ENCODE peak calls at places on chromosomes 7 and 10, in five cellular contexts. One of them, this sample, is unnamed.

GRCh38 chr10:86402283-86402931 is 35.8 kb upstream of the GRID1 start:
- DNase-seq in activated CD4-positive, CD25-positive, alpha-beta regulatory T cell: no peak
- DNase-seq in left colon: no peak
- DNase-seq in ascending aorta: peak; percentile 69
- DNase-seq in epithelial cell of esophagus: no peak
- DNase-seq in this sample: no peak

GRCh38 chr7:102415685-102416225 is 17.6 kb upstream of the ORAI2 start:
- DNase-seq in ascending aorta: no peak
- DNase-seq in left colon: peak; percentile 38
- DNase-seq in epithelial cell of esophagus: no peak
- DNase-seq in activated CD4-positive, CD25-positive, alpha-beta regulatory T cell: peak; percentile 48
- DNase-seq in this sample: no peak

GRCh38 chr7:129493555-129493954 is 8.8 kb upstream of the SMKR1 start:
- DNase-seq in left colon: no peak
- DNase-seq in activated CD4-positive, CD25-positive, alpha-beta regulatory T cell: no peak
- DNase-seq in ascending aorta: no peak
- DNase-seq in epithelial cell of esophagus: peak; percentile 17
- DNase-seq in this sample: no peak

GRCh38 chr7:64890761-64891666 is 12.1 kb upstream of the ZNF273 start:
- DNase-seq in activated CD4-positive, CD25-positive, alpha-beta regulatory T cell: no peak
- DNase-seq in epithelial cell of esophagus: peak; percentile 58
- DNase-seq in ascending aorta: no peak
- DNase-seq in left colon: no peak
- DNase-seq in this sample: no peak

GRCh38 chr10:43204394-43204942 is 62.4 kb downstream of the RASGEF1A start:
- DNase-seq in activated CD4-positive, CD25-positive, alpha-beta regulatory T cell: no peak
- DNase-seq in epithelial cell of esophagus: no peak
- DNase-seq in ascending aorta: peak; percentile 49
- DNase-seq in left colon: no peak
- DNase-seq in this sample: peak; percentile 45

GRCh38 chr10:46216003-46216634 is 70.7 kb upstream of the ANTXRL start:
- DNase-seq in epithelial cell of esophagus: no peak
- DNase-seq in activated CD4-positive, CD25-positive, alpha-beta regulatory T cell: no peak
- DNase-seq in ascending aorta: no peak
- DNase-seq in left colon: no peak
- DNase-seq in this sample: no peak

GRCh38 chr10:89062861-89063260 is 72.3 kb downstream of the FAS start:
- DNase-seq in activated CD4-positive, CD25-positive, alpha-beta regulatory T cell: no peak
- DNase-seq in epithelial cell of esophagus: no peak
- DNase-seq in ascending aorta: no peak
- DNase-seq in left colon: no peak
- DNase-seq in this sample: peak; percentile 25

GRCh38 chr7:23468721-23469149 is 1.6 kb downstream of the IGF2BP3 start:
- DNase-seq in activated CD4-positive, CD25-positive, alpha-beta regulatory T cell: no peak
- DNase-seq in left colon: peak; percentile 12
- DNase-seq in ascending aorta: no peak
- DNase-seq in epithelial cell of esophagus: no peak
- DNase-seq in this sample: no peak

GRCh38 chr10:4916086-4916716 is 47.0 kb upstream of the AKR1C1 start:
- DNase-seq in activated CD4-positive, CD25-positive, alpha-beta regulatory T cell: no peak
- DNase-seq in epithelial cell of esophagus: peak; percentile 21
- DNase-seq in ascending aorta: no peak
- DNase-seq in left colon: no peak
- DNase-seq in this sample: no peak

GRCh38 chr10:74167443-74167842 is 16.4 kb downstream of the ADK start:
- DNase-seq in activated CD4-positive, CD25-positive, alpha-beta regulatory T cell: no peak
- DNase-seq in left colon: no peak
- DNase-seq in epithelial cell of esophagus: no peak
- DNase-seq in ascending aorta: no peak
- DNase-seq in this sample: no peak

GRCh38 chr7:43954524-43955228 is 28.4 kb downstream of the UBE2D4 start:
- DNase-seq in activated CD4-positive, CD25-positive, alpha-beta regulatory T cell: no peak
- DNase-seq in epithelial cell of esophagus: peak; percentile 62
- DNase-seq in ascending aorta: no peak
- DNase-seq in left colon: peak; percentile 37
- DNase-seq in this sample: peak; percentile 53

GRCh38 chr7:41097501-41097900 is 605.4 kb downstream of the INHBA start:
- DNase-seq in epithelial cell of esophagus: peak; percentile 94
- DNase-seq in left colon: no peak
- DNase-seq in activated CD4-positive, CD25-positive, alpha-beta regulatory T cell: no peak
- DNase-seq in ascending aorta: no peak
- DNase-seq in this sample: no peak

GRCh38 chr7:5598769-5599371 is 175.2 kb upstream of the TNRC18 start:
- DNase-seq in left colon: peak; percentile 35
- DNase-seq in activated CD4-positive, CD25-positive, alpha-beta regulatory T cell: no peak
- DNase-seq in ascending aorta: no peak
- DNase-seq in epithelial cell of esophagus: peak; percentile 43
- DNase-seq in this sample: peak; percentile 44

GRCh38 chr10:2964632-2965296 is 102.6 kb upstream of the PFKP start:
- DNase-seq in ascending aorta: no peak
- DNase-seq in activated CD4-positive, CD25-positive, alpha-beta regulatory T cell: no peak
- DNase-seq in left colon: no peak
- DNase-seq in epithelial cell of esophagus: no peak
- DNase-seq in this sample: no peak

GRCh38 chr10:23558361-23558799 is 119.5 kb downstream of the OTUD1 start:
- DNase-seq in ascending aorta: no peak
- DNase-seq in activated CD4-positive, CD25-positive, alpha-beta regulatory T cell: no peak
- DNase-seq in epithelial cell of esophagus: peak; percentile 36
- DNase-seq in left colon: no peak
- DNase-seq in this sample: no peak

GRCh38 chr10:130634796-130635195 is 498.6 kb downstream of the GLRX3 start:
- DNase-seq in epithelial cell of esophagus: no peak
- DNase-seq in left colon: no peak
- DNase-seq in activated CD4-positive, CD25-positive, alpha-beta regulatory T cell: no peak
- DNase-seq in ascending aorta: no peak
- DNase-seq in this sample: no peak

GRCh38 chr10:125407000-125407502 is 246.7 kb upstream of the CTBP2 start:
- DNase-seq in ascending aorta: no peak
- DNase-seq in activated CD4-positive, CD25-positive, alpha-beta regulatory T cell: no peak
- DNase-seq in epithelial cell of esophagus: peak; percentile 98
- DNase-seq in left colon: peak; percentile 7
- DNase-seq in this sample: no peak

GRCh38 chr10:24518981-24519597 is 204.6 kb downstream of the ARHGAP21 start:
- DNase-seq in activated CD4-positive, CD25-positive, alpha-beta regulatory T cell: no peak
- DNase-seq in epithelial cell of esophagus: peak; percentile 63
- DNase-seq in left colon: peak; percentile 66
- DNase-seq in ascending aorta: peak; percentile 74
- DNase-seq in this sample: peak; percentile 83

GRCh38 chr10:44922021-44922420 is 10.9 kb downstream of the TMEM72 start:
- DNase-seq in left colon: no peak
- DNase-seq in activated CD4-positive, CD25-positive, alpha-beta regulatory T cell: no peak
- DNase-seq in epithelial cell of esophagus: no peak
- DNase-seq in ascending aorta: peak; percentile 53
- DNase-seq in this sample: no peak

GRCh38 chr10:125692932-125693847 is 10.2 kb upstream of the TEX36 start:
- DNase-seq in ascending aorta: no peak
- DNase-seq in left colon: no peak
- DNase-seq in epithelial cell of esophagus: peak; percentile 32
- DNase-seq in activated CD4-positive, CD25-positive, alpha-beta regulatory T cell: no peak
- DNase-seq in this sample: no peak

GRCh38 chr10:5569568-5569967 is 44.8 kb downstream of the CALML3 start:
- DNase-seq in epithelial cell of esophagus: no peak
- DNase-seq in ascending aorta: no peak
- DNase-seq in activated CD4-positive, CD25-positive, alpha-beta regulatory T cell: no peak
- DNase-seq in left colon: no peak
- DNase-seq in this sample: no peak

GRCh38 chr10:92573091-92573797 is 649 bp downstream of the IDE start:
- DNase-seq in epithelial cell of esophagus: peak; percentile 51
- DNase-seq in left colon: peak; percentile 42
- DNase-seq in ascending aorta: peak; percentile 65
- DNase-seq in activated CD4-positive, CD25-positive, alpha-beta regulatory T cell: no peak
- DNase-seq in this sample: peak; percentile 61

GRCh38 chr7:141551773-141552162 is 558 bp downstream of the AGK start:
- DNase-seq in activated CD4-positive, CD25-positive, alpha-beta regulatory T cell: no peak
- DNase-seq in epithelial cell of esophagus: no peak
- DNase-seq in left colon: no peak
- DNase-seq in ascending aorta: no peak
- DNase-seq in this sample: no peak

GRCh38 chr7:112414855-112415490 is 35.3 kb upstream of the IFRD1 start:
- DNase-seq in epithelial cell of esophagus: peak; percentile 66
- DNase-seq in ascending aorta: no peak
- DNase-seq in activated CD4-positive, CD25-positive, alpha-beta regulatory T cell: no peak
- DNase-seq in left colon: no peak
- DNase-seq in this sample: no peak

GRCh38 chr7:50696810-50697582 is 85.7 kb downstream of the GRB10 start:
- DNase-seq in left colon: no peak
- DNase-seq in activated CD4-positive, CD25-positive, alpha-beta regulatory T cell: no peak
- DNase-seq in epithelial cell of esophagus: peak; percentile 31
- DNase-seq in ascending aorta: no peak
- DNase-seq in this sample: no peak

GRCh38 chr7:39952378-39952777 is 2.3 kb downstream of the CDK13 start:
- DNase-seq in ascending aorta: no peak
- DNase-seq in left colon: no peak
- DNase-seq in epithelial cell of esophagus: peak; percentile 42
- DNase-seq in activated CD4-positive, CD25-positive, alpha-beta regulatory T cell: no peak
- DNase-seq in this sample: no peak

GRCh38 chr7:78493383-78493782 is 694.8 kb downstream of the PHTF2 start:
- DNase-seq in epithelial cell of esophagus: no peak
- DNase-seq in left colon: no peak
- DNase-seq in ascending aorta: no peak
- DNase-seq in activated CD4-positive, CD25-positive, alpha-beta regulatory T cell: no peak
- DNase-seq in this sample: no peak

GRCh38 chr7:47833211-47833610 is 115.1 kb downstream of the PKD1L1 start:
- DNase-seq in ascending aorta: no peak
- DNase-seq in left colon: no peak
- DNase-seq in epithelial cell of esophagus: no peak
- DNase-seq in activated CD4-positive, CD25-positive, alpha-beta regulatory T cell: no peak
- DNase-seq in this sample: no peak

GRCh38 chr10:11256896-11257295 is 239.2 kb downstream of the CELF2 start:
- DNase-seq in epithelial cell of esophagus: no peak
- DNase-seq in activated CD4-positive, CD25-positive, alpha-beta regulatory T cell: no peak
- DNase-seq in ascending aorta: no peak
- DNase-seq in left colon: no peak
- DNase-seq in this sample: no peak

GRCh38 chr7:90488220-90488619 is 18.8 kb downstream of the PTTG1IP2 start:
- DNase-seq in epithelial cell of esophagus: no peak
- DNase-seq in ascending aorta: no peak
- DNase-seq in left colon: no peak
- DNase-seq in activated CD4-positive, CD25-positive, alpha-beta regulatory T cell: no peak
- DNase-seq in this sample: no peak

GRCh38 chr10:71252195-71252594 is 39.8 kb downstream of the UNC5B start:
- DNase-seq in ascending aorta: no peak
- DNase-seq in activated CD4-positive, CD25-positive, alpha-beta regulatory T cell: no peak
- DNase-seq in epithelial cell of esophagus: no peak
- DNase-seq in left colon: peak; percentile 86
- DNase-seq in this sample: peak; percentile 90

GRCh38 chr10:4081691-4082111 is 296.7 kb upstream of the KLF6 start:
- DNase-seq in activated CD4-positive, CD25-positive, alpha-beta regulatory T cell: no peak
- DNase-seq in left colon: no peak
- DNase-seq in ascending aorta: peak; percentile 66
- DNase-seq in epithelial cell of esophagus: no peak
- DNase-seq in this sample: no peak

This sample was measured in mucosa of descending colon.